ENCODE peak calls at places on chromosomes 2 and 18, in seven cellular contexts. C is body of pancreas, T is brain microvascular endothelial cell, V is BJ, U is WTC11, L is fibroblast of the aortic adventitia, Y is GM10248. H is an unnamed sample.

GRCh38 chr2:101196220-101196661 is 45.1 kb upstream of the TBC1D8 start:
- DNase-seq in C (no peak), T (no peak), V (no peak), U (no peak), L (no peak), Y (no peak), H (no peak)

GRCh38 chr2:5692561-5693287 is 540 bp downstream of the SOX11 start:
- DNase-seq in C (no peak), T (peak), V (no peak), U (peak), L (no peak), Y (no peak), H (no peak)

GRCh38 chr2:177689623-177690022 is 297.1 kb downstream of the AGPS start:
- DNase-seq in C (no peak), T (no peak), V (no peak), U (no peak), L (no peak), Y (no peak), H (no peak)

GRCh38 chr2:157971702-157972101 is 95.6 kb upstream of the ACVR1 start:
- DNase-seq in C (no peak), T (no peak), V (no peak), U (no peak), L (no peak), Y (no peak), H (peak)

GRCh38 chr2:174664084-174664759 is 66.6 kb upstream of the WIPF1 start:
- DNase-seq in C (no peak), T (no peak), V (no peak), U (no peak), L (no peak), Y (no peak), H (peak)

GRCh38 chr2:241802421-241802749 is 6.6 kb upstream of the NEU4 start:
- DNase-seq in C (no peak), T (no peak), V (no peak), U (no peak), L (no peak), Y (no peak), H (no peak)

GRCh38 chr2:174632847-174633620 is 35.4 kb upstream of the WIPF1 start:
- DNase-seq in C (no peak), T (no peak), V (no peak), U (no peak), L (peak), Y (no peak), H (no peak)

GRCh38 chr2:189506514-189506976 is 65.3 kb downstream of the WDR75 start:
- DNase-seq in C (no peak), T (peak), V (no peak), U (no peak), L (peak), Y (no peak), H (peak)

GRCh38 chr18:22913861-22914260 is 19.3 kb upstream of the RBBP8 start:
- DNase-seq in C (peak), T (no peak), V (no peak), U (peak), L (no peak), Y (no peak), H (peak)

GRCh38 chr2:37809525-37809924 is 115.6 kb upstream of the RMDN2 start:
- DNase-seq in C (peak), T (peak), V (no peak), U (peak), L (peak), Y (no peak), H (peak)

GRCh38 chr2:12861344-12861942 is 144.7 kb downstream of the TRIB2 start:
- DNase-seq in C (no peak), T (peak), V (no peak), U (no peak), L (peak), Y (no peak), H (peak)

GRCh38 chr2:103986001-103986400 is 867.9 kb upstream of the POU3F3 start:
- DNase-seq in C (no peak), T (no peak), V (no peak), U (no peak), L (no peak), Y (no peak), H (no peak)

GRCh38 chr18:11104307-11104706 is 45.1 kb downstream of the PIEZO2 start:
- DNase-seq in C (no peak), T (no peak), V (no peak), U (no peak), L (no peak), Y (no peak), H (no peak)

GRCh38 chr2:218323526-218324472 is 31.5 kb upstream of the TMBIM1 start:
- DNase-seq in C (peak), T (peak), V (no peak), U (peak), L (peak), Y (no peak), H (peak)

GRCh38 chr2:12396699-12397098 is 320.0 kb upstream of the TRIB2 start:
- DNase-seq in C (no peak), T (no peak), V (no peak), U (no peak), L (no peak), Y (no peak), H (peak)

GRCh38 chr2:75547345-75548035 is 13.2 kb downstream of the EVA1A start:
- DNase-seq in C (no peak), T (peak), V (no peak), U (no peak), L (peak), Y (no peak), H (peak)
- TF ChIP-seq CTCF in C (no peak), T (no peak), V (no peak), U (no peak), L (no peak), Y (no peak), H (no peak)

GRCh38 chr18:3931542-3932112 is 481.7 kb downstream of the TGIF1 start:
- DNase-seq in C (no peak), T (no peak), V (no peak), U (no peak), L (peak), Y (no peak), H (no peak)
- TF ChIP-seq CTCF in C (no peak), T (no peak), V (no peak), U (no peak), L (no peak), Y (no peak), H (no peak)

GRCh38 chr2:164661349-164661748 is 40.1 kb upstream of the GRB14 start:
- DNase-seq in C (no peak), T (no peak), V (peak), U (no peak), L (peak), Y (no peak), H (peak)

GRCh38 chr2:164651361-164651760 is 30.1 kb upstream of the GRB14 start:
- DNase-seq in C (no peak), T (no peak), V (no peak), U (no peak), L (no peak), Y (no peak), H (no peak)

GRCh38 chr2:164657129-164657528 is 35.8 kb upstream of the GRB14 start:
- DNase-seq in C (no peak), T (peak), V (peak), U (no peak), L (peak), Y (no peak), H (peak)

GRCh38 chr2:164655336-164655735 is 34.1 kb upstream of the GRB14 start:
- DNase-seq in C (no peak), T (no peak), V (no peak), U (no peak), L (peak), Y (no peak), H (peak)

GRCh38 chr2:164655750-164656149 is 34.5 kb upstream of the GRB14 start:
- DNase-seq in C (no peak), T (peak), V (no peak), U (no peak), L (peak), Y (no peak), H (no peak)
- TF ChIP-seq CTCF in C (no peak), T (peak), V (no peak), U (no peak), L (peak), Y (no peak), H (no peak)

GRCh38 chr2:53442783-53443182 is 324.8 kb upstream of the CHAC2 start:
- DNase-seq in C (peak), T (no peak), V (no peak), U (peak), L (no peak), Y (no peak), H (peak)
- TF ChIP-seq CTCF in C (no peak), T (peak), V (no peak), U (no peak), L (no peak), Y (no peak), H (peak)

DNA sequence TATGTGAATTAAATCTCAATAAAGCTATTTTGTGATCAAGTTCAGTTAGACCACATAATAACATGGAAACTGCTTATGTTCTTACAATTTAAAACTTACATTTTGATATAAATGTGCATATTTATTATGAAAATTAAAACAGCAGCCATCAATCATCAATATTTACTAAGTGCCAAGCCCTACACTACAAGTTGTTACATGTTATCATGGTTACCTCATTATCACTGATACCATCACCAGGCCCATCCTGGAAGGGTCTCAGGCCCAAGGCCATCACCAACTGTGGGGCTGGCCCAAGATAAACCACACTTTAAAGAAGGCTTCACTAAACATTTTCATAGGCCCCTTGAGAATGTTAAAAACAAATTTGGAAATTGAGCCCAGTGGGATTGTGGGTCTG is 6.4 kb downstream of the ITSN2 start:
- DNase-seq in C (no peak), T (no peak), V (no peak), U (no peak), L (no peak), Y (no peak), H (no peak)
- TF ChIP-seq CTCF in C (no peak), T (no peak), V (no peak), U (no peak), L (no peak), Y (no peak), H (no peak)

GRCh38 chr2:95379616-95379925 is 22.9 kb upstream of the FAHD2A start:
- DNase-seq in C (no peak), T (no peak), V (no peak), U (peak), L (no peak), Y (no peak), H (no peak)
- TF ChIP-seq CTCF in C (no peak), T (peak), V (peak), U (peak), L (no peak), Y (no peak), H (peak)

DNA sequence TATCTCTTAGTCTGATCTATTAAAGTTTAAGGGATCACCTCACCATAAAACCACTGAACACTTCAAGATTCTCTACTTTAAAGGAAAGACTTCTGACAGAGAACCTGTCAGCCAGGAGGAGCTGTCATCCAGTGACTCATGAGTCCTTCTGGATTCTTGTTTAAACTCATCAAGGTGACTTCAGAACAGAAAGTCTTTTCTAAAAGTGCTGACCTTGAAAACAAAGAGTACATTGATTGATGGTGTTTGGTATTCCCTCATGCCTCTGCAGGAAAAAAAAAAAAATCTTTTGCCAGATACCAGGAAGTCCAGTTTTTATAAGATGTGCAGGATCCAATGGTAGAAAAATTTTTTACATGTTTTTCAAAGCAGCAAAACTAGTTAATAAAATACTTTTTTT is 12.3 kb downstream of the DSG2 start:
- DNase-seq in C (no peak), T (no peak), V (no peak), U (no peak), L (no peak), Y (no peak), H (peak)
- TF ChIP-seq CTCF in C (no peak), T (no peak), V (no peak), U (no peak), L (no peak), Y (no peak), H (no peak)

DNA sequence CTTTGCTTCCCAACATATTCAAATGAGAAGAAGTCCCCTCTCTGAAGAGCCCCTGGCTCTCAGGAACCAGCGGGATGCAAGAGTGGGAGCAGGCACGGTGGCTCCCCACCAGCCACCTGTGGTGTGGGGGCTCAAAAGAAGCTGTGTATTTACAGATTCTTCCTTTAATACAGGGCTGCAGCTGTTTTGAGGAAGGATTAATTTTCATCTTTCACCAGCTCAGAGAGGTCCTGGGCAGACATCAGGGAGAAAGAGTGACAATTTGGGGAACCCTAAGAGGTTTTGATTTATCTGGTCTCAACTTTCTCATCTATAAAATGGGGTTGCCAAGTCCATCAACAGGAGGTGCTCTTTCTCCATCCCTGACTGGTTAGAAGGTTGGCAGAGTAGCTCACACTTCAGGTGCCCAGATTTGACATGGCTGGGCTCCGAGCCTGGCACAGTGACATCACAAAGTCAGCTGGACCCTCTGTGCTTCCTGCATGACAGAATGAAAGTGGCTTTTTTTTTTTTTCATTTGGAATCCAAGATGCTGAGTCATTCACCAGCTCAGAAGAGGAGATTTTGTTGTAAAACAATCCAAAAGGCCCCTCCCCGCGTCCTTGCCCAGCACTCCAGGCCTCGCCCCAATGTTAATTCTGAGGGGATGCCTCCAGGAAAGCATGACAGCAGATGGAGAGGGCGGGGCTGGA is 15.5 kb upstream of the SIX2 start:
- DNase-seq in C (peak), T (peak), V (peak), U (no peak), L (peak), Y (no peak), H (peak)
- TF ChIP-seq CTCF in C (no peak), T (no peak), V (no peak), U (no peak), L (peak), Y (no peak), H (peak)

GRCh38 chr2:39696838-39697237 is 31.1 kb downstream of the TMEM178A start:
- DNase-seq in C (no peak), T (peak), V (peak), U (no peak), L (peak), Y (no peak), H (peak)
- TF ChIP-seq CTCF in C (peak), T (peak), V (peak), U (no peak), L (peak), Y (no peak), H (peak)

GRCh38 chr2:7029291-7030059 is 112.3 kb downstream of the RNF144A start:
- DNase-seq in C (no peak), T (no peak), V (no peak), U (no peak), L (no peak), Y (no peak), H (no peak)
- TF ChIP-seq CTCF in C (no peak), T (peak), V (no peak), U (no peak), L (no peak), Y (no peak), H (no peak)

H was measured in bronchial epithelial cell.